ENCODE peak calls at places on chromosomes 6 and 20, in eight cellular contexts. J is pancreas, M is astrocyte, A is PC-3, O is HFFc6, Z is psoas muscle, S is breast epithelium, H is H1. N is an unnamed sample.

GRCh38 chr6:92647630-92648029 is 771.7 kb downstream of the EPHA7 start:
- DNase-seq in J (no peak), M (peak; percentile 35), A (peak; percentile 18), O (no peak), Z (no peak), S (no peak), H (no peak), N (no peak)

GRCh38 chr6:34585512-34586045 is 29.4 kb upstream of the SPDEF start:
- DNase-seq in J (no peak), M (peak; percentile 70), A (no peak), O (no peak), Z (no peak), S (no peak), H (no peak), N (no peak)

GRCh38 chr6:155262655-155263054 is 1.2 kb upstream of the CLDN20 start:
- DNase-seq in J (no peak), M (no peak), A (no peak), O (no peak), Z (no peak), S (no peak), H (no peak), N (no peak)

GRCh38 chr6:81995548-81996289 is 243.2 kb upstream of the TENT5A start:
- DNase-seq in J (no peak), M (peak; percentile 69), A (peak; percentile 72), O (peak; percentile 55), Z (no peak), S (no peak), H (no peak), N (no peak)

GRCh38 chr6:118283759-118284158 is 264.3 kb upstream of the PLN start:
- DNase-seq in J (peak; percentile 28), M (peak; percentile 37), A (peak; percentile 71), O (peak; percentile 43), Z (no peak), S (no peak), H (no peak), N (peak; percentile 30)

GRCh38 chr20:14410869-14411555 is 73.6 kb upstream of the FLRT3 start:
- DNase-seq in J (peak; percentile 21), M (no peak), A (no peak), O (no peak), Z (no peak), S (no peak), H (no peak), N (no peak)

GRCh38 chr6:25749837-25750236 is 4.7 kb upstream of the SLC17A4 start:
- DNase-seq in J (no peak), M (no peak), A (no peak), O (no peak), Z (no peak), S (no peak), H (no peak), N (no peak)

GRCh38 chr6:34722451-34722850 is 25.9 kb upstream of the ILRUN start:
- DNase-seq in J (no peak), M (no peak), A (no peak), O (no peak), Z (no peak), S (no peak), H (no peak), N (no peak)

GRCh38 chr6:162934844-162935243 is 207.1 kb downstream of the PACRG start:
- DNase-seq in J (no peak), M (no peak), A (no peak), O (no peak), Z (no peak), S (no peak), H (no peak), N (no peak)

GRCh38 chr6:128284128-128284527 is 236.3 kb downstream of the PTPRK start:
- DNase-seq in J (no peak), M (no peak), A (no peak), O (no peak), Z (no peak), S (no peak), H (no peak), N (no peak)

GRCh38 chr20:41004561-41005360 is 23.9 kb upstream of the TOP1 start:
- DNase-seq in J (no peak), M (peak; percentile 22), A (peak; percentile 63), O (no peak), Z (peak; percentile 73), S (no peak), H (no peak), N (no peak)

GRCh38 chr6:131950767-131951575 is at the start of gene CCN2:
- DNase-seq in J (peak; percentile 71), M (peak; percentile 99), A (peak; percentile 87), O (peak; percentile 99), Z (peak; percentile 85), S (peak; percentile 90), H (peak; percentile 94), N (peak; percentile 32)

GRCh38 chr6:85081102-85081501 is 316.7 kb upstream of the TBX18 start:
- DNase-seq in J (no peak), M (no peak), A (no peak), O (no peak), Z (no peak), S (no peak), H (no peak), N (no peak)

GRCh38 chr6:130211697-130212096 is 11.1 kb downstream of the SAMD3 start:
- DNase-seq in J (no peak), M (no peak), A (no peak), O (no peak), Z (no peak), S (no peak), H (no peak), N (no peak)

GRCh38 chr20:18984238-18985200 is 170.9 kb downstream of the SCP2D1 start:
- DNase-seq in J (peak; percentile 21), M (no peak), A (peak; percentile 38), O (no peak), Z (no peak), S (no peak), H (no peak), N (peak; percentile 35)

GRCh38 chr6:75849329-75850025 is 100.4 kb downstream of the MYO6 start:
- DNase-seq in J (peak; percentile 66), M (no peak), A (peak; percentile 81), O (no peak), Z (no peak), S (no peak), H (no peak), N (no peak)

GRCh38 chr6:129717287-129717686 is 7.3 kb upstream of the ARHGAP18 start:
- DNase-seq in J (no peak), M (peak; percentile 67), A (peak; percentile 20), O (peak; percentile 56), Z (no peak), S (no peak), H (no peak), N (no peak)

GRCh38 chr20:24702501-24703283 is 233.3 kb downstream of the SYNDIG1 start:
- DNase-seq in J (no peak), M (no peak), A (no peak), O (no peak), Z (no peak), S (no peak), H (no peak), N (no peak)

GRCh38 chr20:57659131-57659788 is 39.0 kb upstream of the ZBP1 start:
- DNase-seq in J (no peak), M (no peak), A (no peak), O (no peak), Z (no peak), S (peak; percentile 7), H (no peak), N (no peak)

GRCh38 chr20:17825949-17826843 is 126.4 kb downstream of the BANF2 start:
- DNase-seq in J (no peak), M (no peak), A (peak; percentile 49), O (no peak), Z (no peak), S (no peak), H (no peak), N (peak; percentile 81)

GRCh38 chr6:87155272-87155919 is at the start of gene ZNF292:
- DNase-seq in J (peak; percentile 95), M (peak; percentile 93), A (peak; percentile 93), O (peak; percentile 96), Z (peak; percentile 98), S (peak; percentile 96), H (peak; percentile 94), N (peak; percentile 91)

GRCh38 chr6:27495386-27496135 is 22.7 kb upstream of the ZNF184 start:
- DNase-seq in J (peak; percentile 27), M (peak; percentile 88), A (peak; percentile 41), O (peak; percentile 97), Z (peak; percentile 54), S (no peak), H (peak; percentile 81), N (peak; percentile 49)

GRCh38 chr6:14089224-14089623 is 28.3 kb upstream of the CD83 start:
- DNase-seq in J (no peak), M (no peak), A (no peak), O (no peak), Z (no peak), S (no peak), H (no peak), N (peak; percentile 39)

GRCh38 chr6:68368845-68369244 is 266.2 kb upstream of the ADGRB3 start:
- DNase-seq in J (no peak), M (no peak), A (peak; percentile 53), O (no peak), Z (no peak), S (no peak), H (no peak), N (no peak)
- TF ChIP-seq CTCF in J (no peak), M (no peak), A (no peak), O (no peak), Z (no peak), S (no peak), H (no peak), N (no peak)

DNA sequence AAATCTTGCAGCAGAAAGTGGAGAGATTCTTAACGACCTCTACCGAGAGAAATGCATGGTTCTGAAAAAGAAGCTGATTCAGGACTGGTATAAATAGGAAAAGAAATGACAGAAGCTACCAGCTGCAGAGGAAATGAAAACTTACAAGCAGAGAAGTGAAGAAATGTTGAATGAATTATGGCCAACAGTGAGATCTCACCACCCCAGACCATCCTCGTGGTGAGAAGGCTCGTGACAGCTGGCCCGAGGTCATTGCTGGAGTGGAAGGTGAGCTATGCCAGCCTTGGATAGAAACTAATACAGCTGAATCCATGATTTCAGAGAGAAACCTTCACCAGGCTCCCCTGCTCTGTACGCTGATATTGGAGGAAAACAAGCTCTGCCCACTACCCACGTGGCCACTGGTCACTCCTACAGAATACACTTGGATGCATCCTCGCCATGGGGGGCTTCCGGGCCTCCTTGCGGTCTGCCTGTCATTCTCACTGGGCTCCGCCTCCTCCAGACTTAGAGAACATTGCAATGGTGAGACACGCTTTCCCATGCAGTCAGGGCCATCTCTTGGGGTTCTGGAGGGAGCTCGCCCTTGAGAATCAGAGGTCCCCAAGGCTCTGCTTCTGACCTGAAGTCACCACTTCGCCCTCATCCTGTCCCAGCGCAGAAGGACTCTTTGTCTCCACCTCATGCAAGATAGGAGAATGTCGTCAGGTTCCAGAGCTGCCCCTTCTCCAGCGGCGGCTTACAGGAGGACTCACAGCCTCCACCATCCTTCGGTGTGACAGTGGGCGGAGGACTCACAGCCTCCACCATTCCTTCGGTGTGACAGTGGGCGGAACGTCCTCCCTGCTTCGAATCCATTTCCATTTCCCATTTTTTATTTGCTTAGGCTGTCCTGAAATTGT is 10.6 kb upstream of the TUBB2B start:
- DNase-seq in J (no peak), M (no peak), A (no peak), O (no peak), Z (no peak), S (no peak), H (no peak), N (no peak)
- TF ChIP-seq CTCF in J (no peak), M (peak; percentile 5), A (no peak), O (no peak), Z (no peak), S (no peak), H (peak; percentile 14), N (no peak)

GRCh38 chr6:160679402-160679769 is 15.3 kb upstream of the LPA start:
- DNase-seq in J (peak; percentile 48), M (no peak), A (no peak), O (no peak), Z (no peak), S (no peak), H (peak; percentile 25), N (no peak)
- TF ChIP-seq CTCF in J (peak; percentile 22), M (no peak), A (no peak), O (no peak), Z (no peak), S (no peak), H (peak; percentile 43), N (no peak)

GRCh38 chr6:164439331-164439730 is 870.1 kb downstream of the C6orf118 start:
- DNase-seq in J (no peak), M (no peak), A (no peak), O (no peak), Z (no peak), S (no peak), H (no peak), N (no peak)
- TF ChIP-seq CTCF in J (no peak), M (no peak), A (no peak), O (no peak), Z (no peak), S (no peak), H (no peak), N (no peak)

N was measured in GM20000.